ENCODE peak calls at places on chromosome 3, in eight cellular contexts. L is mucosa of descending colon, Z is GM23338, R is thyroid gland, M is pancreas, F is cardiac fibroblast, B is foreskin fibroblast, Q is brain microvascular endothelial cell. X is an unnamed sample.

GRCh38 chr3:131704084-131704483 is 201.3 kb upstream of the MRPL3 start:
- DNase-seq in L (no peak), Z (no peak), R (no peak), M (no peak), F (peak; percentile 22), B (no peak), Q (no peak), X (no peak)

GRCh38 chr3:149151843-149152242 is 22.4 kb downstream of the HPS3 start:
- DNase-seq in L (no peak), Z (no peak), R (no peak), M (no peak), F (peak; percentile 59), B (peak; percentile 78), Q (peak; percentile 78), X (peak; percentile 41)

GRCh38 chr3:18357747-18358146 is 67.4 kb downstream of the SATB1 start:
- DNase-seq in L (no peak), Z (no peak), R (no peak), M (no peak), F (no peak), B (no peak), Q (no peak), X (no peak)

GRCh38 chr3:130829575-130829947 is 64.3 kb upstream of the ATP2C1 start:
- DNase-seq in L (no peak), Z (no peak), R (no peak), M (no peak), F (no peak), B (no peak), Q (no peak), X (no peak)

GRCh38 chr3:188122571-188123169 is 31.3 kb upstream of the LPP start:
- DNase-seq in L (no peak), Z (no peak), R (no peak), M (no peak), F (peak; percentile 25), B (no peak), Q (no peak), X (no peak)

GRCh38 chr3:165395188-165395587 is 199.0 kb upstream of the SLITRK3 start:
- DNase-seq in L (no peak), Z (peak; percentile 34), R (no peak), M (no peak), F (no peak), B (no peak), Q (no peak), X (no peak)

GRCh38 chr3:184352149-184352785 is 9.1 kb downstream of the CLCN2 start:
- DNase-seq in L (peak; percentile 84), Z (no peak), R (no peak), M (peak; percentile 74), F (no peak), B (no peak), Q (no peak), X (no peak)

GRCh38 chr3:48563382-48563918 is at the start of gene UCN2:
- DNase-seq in L (no peak), Z (no peak), R (no peak), M (peak; percentile 46), F (peak; percentile 49), B (peak; percentile 58), Q (peak; percentile 49), X (no peak)

GRCh38 chr3:38614651-38615352 is 34.7 kb downstream of the SCN5A start:
- DNase-seq in L (no peak), Z (no peak), R (no peak), M (no peak), F (no peak), B (no peak), Q (no peak), X (no peak)

GRCh38 chr3:149235599-149236424 is 14.2 kb upstream of the CP start:
- DNase-seq in L (no peak), Z (no peak), R (no peak), M (no peak), F (no peak), B (no peak), Q (no peak), X (no peak)

GRCh38 chr3:192833177-192833890 is 84.3 kb downstream of the MB21D2 start:
- DNase-seq in L (no peak), Z (no peak), R (no peak), M (no peak), F (peak; percentile 89), B (peak; percentile 82), Q (peak; percentile 85), X (peak; percentile 84)
- H3K4me3 ChIP-seq in L (no peak overlapping the region), Z (no peak overlapping the region), R (no peak overlapping the region), M (no peak overlapping the region), F (peak overlapping the region; percentile 16), B (peak overlapping the region; percentile 27), Q (peak overlapping the region; percentile 3), X (no peak overlapping the region)

GRCh38 chr3:98701276-98701675 is 61.9 kb upstream of the ST3GAL6 start:
- DNase-seq in L (no peak), Z (no peak), R (no peak), M (no peak), F (no peak), B (no peak), Q (no peak), X (no peak)

GRCh38 chr3:98705212-98705611 is 57.9 kb upstream of the ST3GAL6 start:
- DNase-seq in L (no peak), Z (no peak), R (no peak), M (no peak), F (peak; percentile 41), B (peak; percentile 18), Q (no peak), X (no peak)

GRCh38 chr3:98702166-98702565 is 61.0 kb upstream of the ST3GAL6 start:
- DNase-seq in L (no peak), Z (no peak), R (no peak), M (no peak), F (peak; percentile 24), B (peak; percentile 7), Q (no peak), X (no peak)

GRCh38 chr3:98709433-98709832 is 53.7 kb upstream of the ST3GAL6 start:
- DNase-seq in L (no peak), Z (no peak), R (no peak), M (no peak), F (no peak), B (no peak), Q (no peak), X (no peak)

DNA sequence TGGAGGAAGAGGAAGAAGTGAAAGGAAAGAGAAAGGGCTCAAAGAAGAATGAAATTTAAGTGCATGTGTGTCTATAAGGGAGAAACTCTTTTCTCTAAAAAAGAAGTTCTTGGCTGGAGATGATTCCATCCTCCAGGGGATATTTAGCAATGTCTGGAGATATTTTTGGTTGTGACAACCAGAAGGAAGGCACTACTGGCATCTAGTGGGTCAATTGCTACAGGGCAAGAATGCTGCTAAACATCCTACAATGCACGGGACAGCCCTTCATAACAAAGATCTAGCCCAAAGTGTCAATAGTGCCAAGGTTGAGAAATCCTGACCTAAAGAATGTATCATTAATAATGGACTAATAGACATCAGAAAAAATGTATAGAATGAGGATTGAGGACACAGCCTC is 57.4 kb upstream of the ST3GAL6 start:
- DNase-seq in L (no peak), Z (no peak), R (no peak), M (no peak), F (peak; percentile 77), B (peak; percentile 31), Q (peak; percentile 36), X (no peak)
- TF ChIP-seq CTCF in L (no peak), Z (peak; percentile 33), R (no peak), M (no peak), F (peak; percentile 64), B (peak; percentile 5), Q (peak; percentile 69), X (no peak)

DNA sequence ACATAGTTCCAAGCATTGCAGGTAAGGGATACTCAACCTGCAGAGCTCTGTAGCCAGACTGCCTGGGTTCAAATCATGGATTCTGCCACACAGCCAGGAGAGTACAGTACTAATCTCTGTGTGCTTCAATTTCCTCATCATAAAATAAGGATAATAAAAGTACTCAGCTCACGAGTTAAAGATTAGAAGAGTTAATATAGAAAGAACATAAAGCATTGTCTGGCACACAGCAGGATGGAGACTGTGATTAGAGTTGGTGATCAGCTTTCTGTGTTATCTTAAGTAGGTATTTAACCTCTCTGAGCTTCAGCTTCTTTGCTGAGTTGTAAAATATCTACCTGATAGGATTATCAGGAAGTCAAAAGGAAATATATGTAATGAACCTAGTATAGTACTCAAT is 2.7 kb downstream of the CEP70 start:
- DNase-seq in L (no peak), Z (no peak), R (no peak), M (no peak), F (no peak), B (no peak), Q (no peak), X (no peak)
- H3K4me3 ChIP-seq in L (no peak overlapping the region), Z (no peak overlapping the region), R (no peak overlapping the region), M (no peak overlapping the region), F (no peak overlapping the region), B (no peak overlapping the region), Q (no peak overlapping the region), X (no peak overlapping the region)

GRCh38 chr3:154327871-154328270 is 3.6 kb upstream of the DHX36 start:
- DNase-seq in L (no peak), Z (no peak), R (no peak), M (no peak), F (no peak), B (no peak), Q (no peak), X (no peak)

GRCh38 chr3:154324919-154325318 is 632 bp upstream of the DHX36 start:
- DNase-seq in L (no peak), Z (no peak), R (no peak), M (no peak), F (no peak), B (peak; percentile 21), Q (no peak), X (no peak)

GRCh38 chr3:154323921-154324738 is at the start of gene DHX36:
- DNase-seq in L (peak; percentile 90), Z (peak; percentile 97), R (peak; percentile 87), M (peak; percentile 91), F (peak; percentile 92), B (peak; percentile 95), Q (peak; percentile 88), X (peak; percentile 96)
- TF ChIP-seq CTCF in L (no peak), Z (no peak), R (peak; percentile 24), M (no peak), F (no peak), B (no peak), Q (peak; percentile 17), X (no peak)

DNA sequence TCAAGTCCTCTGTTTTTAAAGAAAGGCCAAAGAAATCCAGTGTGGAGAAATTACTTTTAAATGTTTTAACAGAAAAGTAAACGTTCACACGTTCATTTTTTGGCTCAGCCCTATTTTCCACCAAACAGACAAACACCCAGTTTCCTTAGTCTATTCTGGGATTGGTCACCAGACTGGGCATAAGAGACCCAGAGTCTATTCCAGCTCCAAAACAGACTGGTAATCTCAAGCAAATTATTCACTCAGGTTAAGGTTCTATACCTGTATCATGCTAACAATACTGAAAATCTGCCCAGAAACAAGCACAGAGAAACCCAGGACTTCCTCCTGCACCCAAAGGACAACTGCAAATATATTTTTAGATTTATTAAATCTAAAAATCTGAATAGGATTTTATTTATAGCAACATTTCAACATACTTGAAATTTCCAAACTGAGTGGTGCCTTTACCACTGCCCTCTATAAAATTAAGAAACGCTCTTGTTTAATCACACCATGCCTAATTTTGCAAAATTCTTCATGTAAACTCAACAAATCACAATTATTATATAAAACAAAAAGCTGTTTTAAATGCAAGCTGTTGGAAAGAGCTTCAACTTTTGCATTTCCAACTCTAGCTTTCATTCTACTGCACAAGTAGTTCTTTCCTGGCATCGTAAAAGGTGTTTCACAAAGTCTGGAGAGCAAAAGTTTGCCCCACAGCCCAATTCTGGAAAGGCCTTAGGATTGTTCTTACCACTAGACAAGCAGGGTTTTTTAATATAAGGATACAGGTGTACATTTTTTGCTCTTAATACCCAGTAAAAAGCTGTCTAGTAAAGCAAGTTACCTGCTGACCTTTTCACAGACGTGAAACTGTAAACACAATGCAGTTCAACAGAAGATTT is 18.7 kb downstream of the ZNF148 start:
- DNase-seq in L (no peak), Z (no peak), R (no peak), M (no peak), F (no peak), B (no peak), Q (no peak), X (no peak)
- H3K4me3 ChIP-seq in L (no peak overlapping the region), Z (peak overlapping the region; percentile 71), R (peak overlapping the region; percentile 55), M (peak overlapping the region; percentile 60), F (peak overlapping the region; percentile 58), B (peak overlapping the region; percentile 59), Q (peak overlapping the region; percentile 69), X (peak overlapping the region; percentile 55)